ENCODE peak calls at places on chromosomes 5 and 9, in five cellular contexts. Q, B, F, N and M are unnamed samples.

GRCh38 chr5:78747703-78748359 is 99.3 kb upstream of the LHFPL2 start:
- DNase-seq in Q (no peak), B (peak; percentile 32), F (peak; percentile 66), N (peak; percentile 66), M (peak; percentile 82)

GRCh38 chr9:92745236-92745790 is 19.3 kb downstream of the BICD2 start:
- DNase-seq in Q (no peak), B (no peak), F (no peak), N (no peak), M (no peak)

GRCh38 chr5:64949331-64949730 is 180.6 kb downstream of the CWC27 start:
- DNase-seq in Q (no peak), B (no peak), F (no peak), N (no peak), M (no peak)

GRCh38 chr5:67879619-67880357 is 335.8 kb upstream of the PIK3R1 start:
- DNase-seq in Q (no peak), B (no peak), F (peak; percentile 56), N (peak; percentile 30), M (peak; percentile 8)

GRCh38 chr5:160744253-160745112 is 107.5 kb downstream of the ATP10B start:
- DNase-seq in Q (no peak), B (peak; percentile 11), F (no peak), N (no peak), M (no peak)

GRCh38 chr9:131963087-131963715 is 116.5 kb downstream of the MED27 start:
- DNase-seq in Q (no peak), B (no peak), F (peak; percentile 29), N (no peak), M (peak; percentile 35)

GRCh38 chr5:145101246-145101645 is 733.9 kb downstream of the PRELID2 start:
- DNase-seq in Q (no peak), B (peak; percentile 44), F (no peak), N (no peak), M (no peak)

GRCh38 chr5:109218767-109219166 is 191.0 kb downstream of the PJA2 start:
- DNase-seq in Q (no peak), B (no peak), F (no peak), N (no peak), M (no peak)

GRCh38 chr9:24698864-24699518 is 153.3 kb upstream of the IZUMO3 start:
- DNase-seq in Q (no peak), B (peak; percentile 8), F (no peak), N (no peak), M (no peak)

GRCh38 chr9:119441338-119441737 is 72.1 kb upstream of the BRINP1 start:
- DNase-seq in Q (no peak), B (peak; percentile 80), F (no peak), N (no peak), M (no peak)

GRCh38 chr5:43150748-43151147 is 30.0 kb downstream of the ZNF131 start:
- DNase-seq in Q (no peak), B (no peak), F (no peak), N (no peak), M (no peak)

GRCh38 chr5:158903006-158903405 is 196.7 kb downstream of the EBF1 start:
- DNase-seq in Q (no peak), B (no peak), F (no peak), N (no peak), M (no peak)

GRCh38 chr5:140734354-140734753 is 34.1 kb downstream of the ZMAT2 start:
- DNase-seq in Q (no peak), B (no peak), F (peak; percentile 14), N (peak; percentile 3), M (no peak)

GRCh38 chr9:81462759-81463158 is 226.6 kb downstream of the TLE1 start:
- DNase-seq in Q (no peak), B (no peak), F (no peak), N (no peak), M (no peak)

GRCh38 chr5:4523038-4523437 is 617.1 kb upstream of the ADAMTS16 start:
- DNase-seq in Q (no peak), B (no peak), F (no peak), N (no peak), M (no peak)

GRCh38 chr5:181161534-181162175 is 14.3 kb downstream of the OR2V2 start:
- DNase-seq in Q (no peak), B (no peak), F (no peak), N (no peak), M (no peak)

GRCh38 chr5:33319841-33320240 is 120.9 kb upstream of the TARS1 start:
- DNase-seq in Q (no peak), B (no peak), F (peak; percentile 85), N (no peak), M (no peak)

GRCh38 chr5:3011764-3012017 is 260.2 kb upstream of the IRX2 start:
- DNase-seq in Q (no peak), B (no peak), F (no peak), N (no peak), M (no peak)

GRCh38 chr5:139271201-139272027 is 22.1 kb upstream of the MATR3 start:
- DNase-seq in Q (no peak), B (no peak), F (peak; percentile 93), N (peak; percentile 75), M (peak; percentile 82)

GRCh38 chr9:98192503-98193335 is at the start of gene CORO2A:
- DNase-seq in Q (no peak), B (peak; percentile 91), F (peak; percentile 78), N (peak; percentile 70), M (peak; percentile 16)

DNA sequence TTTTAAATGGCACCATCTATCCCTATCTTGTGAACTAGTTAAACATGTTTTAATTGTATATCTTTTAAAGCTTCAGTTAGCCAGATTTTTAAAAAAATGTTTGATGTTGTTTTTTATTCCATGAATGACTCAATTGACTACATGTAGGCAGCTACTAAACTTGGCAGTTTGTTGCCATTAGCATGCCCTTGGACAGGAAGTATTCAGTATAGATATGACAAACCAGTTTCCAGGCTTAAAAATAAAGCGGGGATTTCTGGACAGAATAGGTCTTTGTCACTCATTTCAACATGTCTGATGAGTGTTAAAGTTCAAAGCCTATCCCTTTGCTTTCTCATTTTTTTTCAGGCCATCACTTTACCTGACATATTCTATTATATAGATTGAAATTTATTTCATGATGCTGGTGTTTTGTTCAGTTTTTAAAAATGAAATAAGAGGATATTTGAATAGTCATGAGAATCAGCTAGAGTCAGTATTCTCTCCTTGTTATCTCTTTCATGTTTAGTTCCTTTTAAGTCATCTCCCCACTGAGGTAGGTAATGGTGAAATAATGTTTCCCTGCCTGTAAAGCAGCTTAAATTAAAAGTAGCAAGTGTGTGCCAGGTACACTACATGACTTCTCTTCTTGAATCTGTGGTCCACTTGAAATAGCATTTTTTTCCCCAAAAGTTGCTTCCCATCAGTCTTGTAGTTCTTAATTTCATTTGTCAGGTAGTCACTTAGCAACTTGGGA is 11.9 kb downstream of the TNFAIP8 start:
- DNase-seq in Q (no peak), B (no peak), F (peak; percentile 60), N (no peak), M (no peak)
- H3K4me3 ChIP-seq in Q (no peak overlapping the region), B (no peak overlapping the region), F (no peak overlapping the region), N (no peak overlapping the region), M (no peak overlapping the region)

GRCh38 chr9:89640391-89640790 is 35.6 kb downstream of the GADD45G start:
- DNase-seq in Q (no peak), B (no peak), F (no peak), N (no peak), M (no peak)

GRCh38 chr9:89638897-89639296 is 34.1 kb downstream of the GADD45G start:
- DNase-seq in Q (no peak), B (no peak), F (no peak), N (no peak), M (no peak)

GRCh38 chr9:89639961-89640360 is 35.1 kb downstream of the GADD45G start:
- DNase-seq in Q (no peak), B (no peak), F (no peak), N (no peak), M (no peak)

GRCh38 chr9:89640801-89641200 is 36.0 kb downstream of the GADD45G start:
- DNase-seq in Q (no peak), B (no peak), F (no peak), N (no peak), M (no peak)

GRCh38 chr9:89639367-89639795 is 34.6 kb downstream of the GADD45G start:
- DNase-seq in Q (no peak), B (peak; percentile 20), F (peak; percentile 38), N (no peak), M (no peak)
- TF ChIP-seq CTCF in Q (no peak), B (no peak), F (no peak), N (no peak), M (no peak)

GRCh38 chr5:143506881-143507552 is 103.5 kb upstream of the NR3C1 start:
- DNase-seq in Q (no peak), B (no peak), F (peak; percentile 93), N (peak; percentile 84), M (peak; percentile 83)
- H3K4me3 ChIP-seq in Q (no peak overlapping the region), B (no peak overlapping the region), F (no peak overlapping the region), N (no peak overlapping the region), M (no peak overlapping the region)

DNA sequence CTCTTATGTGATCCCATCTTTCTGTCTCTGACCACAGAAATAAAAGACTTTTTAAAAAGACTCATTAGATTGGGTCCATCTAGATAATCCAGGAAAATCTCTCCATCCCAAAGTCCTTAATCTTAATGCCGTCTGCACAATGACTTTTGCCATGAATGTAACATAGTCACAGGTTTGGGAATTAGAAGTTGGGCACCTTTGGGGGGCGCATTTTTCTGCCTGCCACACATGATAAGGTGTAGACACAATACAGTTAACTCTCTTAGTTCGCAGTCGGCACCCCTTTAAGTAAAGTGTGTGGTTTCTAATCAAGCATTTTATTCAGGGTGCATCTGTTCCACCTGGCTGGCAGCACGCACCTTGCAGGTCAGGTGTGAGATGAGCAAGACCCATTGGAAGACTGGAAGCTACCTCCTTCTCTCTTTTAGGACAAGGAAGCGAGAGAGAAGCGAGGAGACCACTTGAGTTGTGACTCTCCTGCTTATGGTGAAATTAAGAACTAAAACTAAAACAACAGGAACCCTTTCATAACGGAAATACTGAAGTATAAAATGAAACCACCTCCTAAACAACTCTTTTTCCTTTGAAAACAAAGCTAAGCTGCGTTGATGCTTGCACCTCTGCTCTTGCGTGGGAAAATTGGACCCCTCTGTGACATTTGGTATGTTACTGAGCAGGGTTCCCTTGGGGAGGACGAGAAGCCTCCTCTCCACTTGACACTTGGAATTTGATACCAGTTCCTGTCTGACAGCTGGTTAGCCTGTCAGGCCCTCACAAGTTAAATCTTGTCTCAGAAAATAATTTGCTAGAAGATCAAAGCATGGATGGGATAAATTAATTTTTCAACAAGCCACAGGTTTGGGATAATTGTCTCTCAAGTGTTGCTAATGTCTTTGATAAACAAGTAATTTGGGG is 304.6 kb upstream of the DMRT1 start:
- DNase-seq in Q (no peak), B (no peak), F (no peak), N (no peak), M (no peak)
- TF ChIP-seq CTCF in Q (no peak), B (no peak), F (no peak), N (no peak), M (no peak)

DNA sequence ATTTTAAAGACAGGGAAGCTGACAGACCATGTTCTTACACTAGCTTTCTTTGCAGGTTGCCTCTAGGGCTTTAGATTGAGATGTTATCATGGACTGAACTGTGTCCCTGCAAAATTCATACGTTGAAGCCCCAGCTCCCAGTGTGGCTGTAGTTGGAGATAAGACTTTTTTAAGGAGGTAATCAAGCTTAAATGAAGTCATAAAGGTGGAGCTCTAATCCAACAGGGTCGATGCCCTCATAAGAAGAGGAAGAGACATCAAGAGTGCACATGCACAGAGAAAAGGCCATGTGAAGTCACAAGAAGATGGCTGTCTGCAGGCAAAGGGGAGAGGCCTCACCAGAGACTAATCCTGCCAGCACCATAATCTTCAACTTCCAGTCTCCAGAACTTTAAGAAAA is 471.2 kb upstream of the ACTBL2 start:
- DNase-seq in Q (no peak), B (no peak), F (no peak), N (no peak), M (no peak)
- H3K4me3 ChIP-seq in Q (no peak overlapping the region), B (no peak overlapping the region), F (no peak overlapping the region), N (no peak overlapping the region), M (no peak overlapping the region)